ENCODE peak calls at places on chromosomes 7 and 10, in six cellular contexts. N is GM20000; K is NT2/D1; T is cardiac fibroblast; U is activated CD4-positive, alpha-beta T cell treated with anti-CD3 and anti-CD28 coated beads for 48 hours; P is T-helper 2 cell. C is an unnamed sample.

GRCh38 chr10:13158401-13158800 is 3.0 kb upstream of the MCM10 start:
- DNase-seq in K (no peak), P (no peak), U (peak), T (no peak), N (no peak), C (no peak)

GRCh38 chr10:33126118-33126517 is 168.1 kb upstream of the ITGB1 start:
- DNase-seq in K (no peak), P (no peak), N (no peak), U (peak), T (peak), C (peak)

GRCh38 chr7:33880787-33881186 is 24.6 kb upstream of the BMPER start:
- DNase-seq in P (no peak), T (peak), N (no peak), K (no peak), U (no peak), C (no peak)

GRCh38 chr10:112526130-112526529 is 79.1 kb downstream of the VTI1A start:
- DNase-seq in N (no peak), P (no peak), T (no peak), U (no peak), K (no peak), C (peak)

GRCh38 chr10:132549416-132549815 is 11.8 kb downstream of the INPP5A start:
- DNase-seq in K (no peak), N (no peak), P (no peak), U (no peak), T (no peak), C (no peak)

GRCh38 chr7:5354460-5355279 is 69.0 kb downstream of the TNRC18 start:
- DNase-seq in T (peak), U (no peak), P (no peak), K (no peak), N (no peak), C (peak)

GRCh38 chr7:157302314-157302711 is 34.5 kb upstream of the DNAJB6 start:
- DNase-seq in P (peak), U (peak), K (no peak), N (peak), T (no peak), C (peak)

GRCh38 chr10:92778091-92778490 is 70.2 kb upstream of the EXOC6 start:
- DNase-seq in U (no peak), P (no peak), N (no peak), T (peak), K (no peak), C (no peak)

GRCh38 chr7:45217358-45217757 is 59.8 kb downstream of the RAMP3 start:
- DNase-seq in K (peak), P (no peak), N (no peak), T (peak), U (no peak), C (no peak)

GRCh38 chr7:43454936-43455518 is 127.9 kb upstream of the STK17A start:
- DNase-seq in T (peak), U (no peak), N (peak), K (peak), P (no peak), C (peak)

GRCh38 chr10:125407000-125407502 is 246.7 kb upstream of the CTBP2 start:
- DNase-seq in K (no peak), U (no peak), N (no peak), P (no peak), T (peak), C (peak)

GRCh38 chr7:28062197-28062988 is 118.2 kb downstream of the JAZF1 start:
- DNase-seq in P (no peak), U (peak), K (peak), N (peak), T (peak), C (peak)

GRCh38 chr10:131876021-131876420 is 24.8 kb upstream of the PPP2R2D start:
- DNase-seq in K (no peak), P (no peak), T (no peak), N (no peak), U (no peak), C (no peak)

GRCh38 chr7:39750253-39750994 is 127.1 kb downstream of the RALA start:
- DNase-seq in K (no peak), U (no peak), N (no peak), T (no peak), P (no peak), C (no peak)

GRCh38 chr7:815284-816216 is 16.7 kb upstream of the SUN1 start:
- DNase-seq in K (peak), P (no peak), T (no peak), U (peak), N (peak), C (no peak)

GRCh38 chr7:149872419-149873073 is 1.2 kb upstream of the ATP6V0E2 start:
- DNase-seq in K (no peak), P (no peak), T (peak), U (peak), N (peak), C (peak)

GRCh38 chr7:117004899-117005298 is 51.6 kb downstream of the ST7 start:
- DNase-seq in N (no peak), K (no peak), P (no peak), U (no peak), T (peak), C (no peak)